ENCODE peak calls at places on chromosomes 7 and 10, in seven cellular contexts. P is CD4-positive, alpha-beta memory T cell; S is lower lobe of right lung; U is PC-9; E is CD4-positive, CD25-positive, alpha-beta regulatory T cell; F is fibroblast of pulmonary artery; A is A549. D is an unnamed sample.

GRCh38 chr10:44068716-44069482 is 316.0 kb downstream of the CXCL12 start:
- DNase-seq in P (no peak), S (no peak), U (no peak), E (no peak), F (peak), A (no peak), D (no peak)

GRCh38 chr7:108263364-108263951 is 133.3 kb upstream of the LAMB4 start:
- DNase-seq in P (no peak), S (no peak), U (no peak), E (no peak), F (no peak), A (no peak), D (no peak)

GRCh38 chr10:104802941-104803340 is 161.9 kb downstream of the SORCS3 start:
- DNase-seq in P (no peak), S (no peak), U (no peak), E (no peak), F (no peak), A (no peak), D (no peak)

GRCh38 chr7:105975770-105976428 is 12.8 kb downstream of the CDHR3 start:
- DNase-seq in P (no peak), S (no peak), U (no peak), E (no peak), F (no peak), A (no peak), D (no peak)

GRCh38 chr10:104309980-104310978 is 28.0 kb downstream of the ITPRIP start:
- DNase-seq in P (no peak), S (no peak), U (no peak), E (no peak), F (peak), A (no peak), D (peak)

GRCh38 chr7:24290004-24290641 is 6.1 kb downstream of the NPY start:
- DNase-seq in P (peak), S (no peak), U (peak), E (peak), F (peak), A (peak), D (no peak)

GRCh38 chr10:118035358-118036031 is 11.2 kb downstream of the RAB11FIP2 start:
- DNase-seq in P (no peak), S (no peak), U (no peak), E (no peak), F (peak), A (no peak), D (no peak)

GRCh38 chr7:44195901-44196300 is 4.9 kb upstream of the YKT6 start:
- DNase-seq in P (no peak), S (no peak), U (no peak), E (no peak), F (no peak), A (no peak), D (no peak)

GRCh38 chr7:77702451-77703219 is 6.4 kb downstream of the RSBN1L start:
- DNase-seq in P (no peak), S (no peak), U (no peak), E (no peak), F (no peak), A (no peak), D (no peak)

GRCh38 chr10:110671788-110672579 is 27.8 kb downstream of the RBM20 start:
- DNase-seq in P (peak), S (peak), U (peak), E (peak), F (peak), A (peak), D (peak)

GRCh38 chr10:27998178-27998953 is 513 bp downstream of the ODAD2 start:
- DNase-seq in P (peak), S (peak), U (no peak), E (peak), F (no peak), A (peak), D (peak)

GRCh38 chr10:596725-597345 is 92.6 kb downstream of the DIP2C start:
- DNase-seq in P (no peak), S (no peak), U (no peak), E (no peak), F (no peak), A (no peak), D (no peak)

GRCh38 chr10:33335800-33336605 is 1.5 kb upstream of the NRP1 start:
- DNase-seq in P (no peak), S (peak), U (peak), E (no peak), F (peak), A (peak), D (peak)

GRCh38 chr7:88206235-88206634 is 13.6 kb downstream of the SRI start:
- DNase-seq in P (no peak), S (no peak), U (no peak), E (no peak), F (no peak), A (no peak), D (no peak)

GRCh38 chr10:60041489-60042133 is 135.3 kb upstream of the CCDC6 start:
- DNase-seq in P (no peak), S (no peak), U (no peak), E (no peak), F (no peak), A (no peak), D (no peak)

GRCh38 chr7:514651-515598 is 4.7 kb downstream of the PDGFA start:
- DNase-seq in P (no peak), S (no peak), U (no peak), E (no peak), F (no peak), A (no peak), D (no peak)

GRCh38 chr10:126351021-126351420 is 37.3 kb downstream of the ADAM12 start:
- DNase-seq in P (no peak), S (no peak), U (no peak), E (no peak), F (no peak), A (no peak), D (no peak)

GRCh38 chr10:69901623-69902505 is 100.2 kb downstream of the COL13A1 start:
- DNase-seq in P (no peak), S (peak), U (peak), E (no peak), F (peak), A (peak), D (no peak)

GRCh38 chr10:24370877-24371276 is 161.9 kb downstream of the KIAA1217 start:
- DNase-seq in P (no peak), S (no peak), U (no peak), E (no peak), F (no peak), A (no peak), D (no peak)

GRCh38 chr10:128058106-128058745 is 68.0 kb downstream of the MKI67 start:
- DNase-seq in P (no peak), S (no peak), U (no peak), E (no peak), F (no peak), A (no peak), D (no peak)

GRCh38 chr7:107051376-107051775 is 6.9 kb downstream of the PRKAR2B start:
- DNase-seq in P (no peak), S (no peak), U (no peak), E (no peak), F (no peak), A (no peak), D (no peak)

GRCh38 chr10:23095404-23095965 is at the start of gene MSRB2:
- DNase-seq in P (peak), S (peak), U (peak), E (peak), F (peak), A (peak), D (peak)

GRCh38 chr10:84537447-84537931 is 209.1 kb downstream of the CCSER2 start:
- DNase-seq in P (peak), S (peak), U (peak), E (peak), F (peak), A (peak), D (peak)

GRCh38 chr10:102644066-102644645 is at the start of gene TRIM8:
- DNase-seq in P (peak), S (peak), U (no peak), E (peak), F (peak), A (peak), D (no peak)

GRCh38 chr10:130432271-130432670 is 296.1 kb downstream of the GLRX3 start:
- DNase-seq in P (no peak), S (no peak), U (no peak), E (no peak), F (no peak), A (no peak), D (no peak)

GRCh38 chr10:117003336-117003735 is 1.7 kb downstream of the SHTN1 start:
- DNase-seq in P (no peak), S (no peak), U (no peak), E (no peak), F (no peak), A (no peak), D (no peak)

GRCh38 chr7:32298403-32299132 is 191.6 kb downstream of the LSM5 start:
- DNase-seq in P (no peak), S (no peak), U (no peak), E (no peak), F (no peak), A (no peak), D (peak)

GRCh38 chr7:131007439-131008330 is 273.7 kb upstream of the KLF14 start:
- DNase-seq in P (peak), S (peak), U (peak), E (peak), F (peak), A (peak), D (peak)
- H3K4me3 ChIP-seq in P (no peak), S (no peak), U (no peak), E (peak), F (no peak), A (no peak), D (no peak)

DNA sequence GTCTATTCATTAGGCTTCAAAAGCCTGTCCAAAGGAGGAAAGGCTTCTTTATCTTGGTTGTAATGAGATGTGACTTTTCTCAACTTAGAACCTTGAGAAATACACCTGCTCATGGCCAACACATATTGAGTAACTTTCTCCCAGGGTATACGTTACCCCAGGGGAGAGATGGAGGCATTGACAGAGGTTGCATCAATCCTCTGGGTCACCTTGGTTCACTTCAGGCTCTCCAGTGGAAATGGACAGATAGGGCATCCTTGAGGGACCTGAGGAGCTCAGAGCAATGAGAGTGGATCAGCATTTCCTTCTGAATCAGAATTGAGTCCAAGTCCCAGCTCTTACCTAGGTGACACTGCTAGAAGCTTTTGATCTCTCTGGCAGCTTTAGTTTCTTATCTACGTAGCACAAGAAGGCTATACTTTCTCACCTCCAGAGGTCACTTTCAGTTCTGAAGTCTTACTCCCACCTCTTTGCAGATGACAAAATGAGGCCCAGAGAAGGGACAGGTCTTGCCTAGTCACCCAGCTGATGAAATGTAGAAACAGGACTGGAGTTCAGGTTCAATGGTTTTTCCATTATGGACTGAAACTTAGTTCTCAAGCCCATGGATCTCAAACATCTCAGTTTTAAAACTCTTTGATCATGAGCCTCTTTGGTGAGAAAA is 35.2 kb downstream of the PANK1 start:
- DNase-seq in P (peak), S (no peak), U (no peak), E (no peak), F (no peak), A (no peak), D (no peak)
- H3K4me3 ChIP-seq in P (no peak), S (no peak), U (no peak), E (no peak), F (no peak), A (no peak), D (no peak)

GRCh38 chr10:88385601-88386203 is 197.4 kb downstream of the RNLS start:
- DNase-seq in P (peak), S (peak), U (peak), E (peak), F (no peak), A (peak), D (peak)
- H3K4me3 ChIP-seq in P (peak), S (no peak), U (peak), E (peak), F (no peak), A (peak), D (no peak)

DNA sequence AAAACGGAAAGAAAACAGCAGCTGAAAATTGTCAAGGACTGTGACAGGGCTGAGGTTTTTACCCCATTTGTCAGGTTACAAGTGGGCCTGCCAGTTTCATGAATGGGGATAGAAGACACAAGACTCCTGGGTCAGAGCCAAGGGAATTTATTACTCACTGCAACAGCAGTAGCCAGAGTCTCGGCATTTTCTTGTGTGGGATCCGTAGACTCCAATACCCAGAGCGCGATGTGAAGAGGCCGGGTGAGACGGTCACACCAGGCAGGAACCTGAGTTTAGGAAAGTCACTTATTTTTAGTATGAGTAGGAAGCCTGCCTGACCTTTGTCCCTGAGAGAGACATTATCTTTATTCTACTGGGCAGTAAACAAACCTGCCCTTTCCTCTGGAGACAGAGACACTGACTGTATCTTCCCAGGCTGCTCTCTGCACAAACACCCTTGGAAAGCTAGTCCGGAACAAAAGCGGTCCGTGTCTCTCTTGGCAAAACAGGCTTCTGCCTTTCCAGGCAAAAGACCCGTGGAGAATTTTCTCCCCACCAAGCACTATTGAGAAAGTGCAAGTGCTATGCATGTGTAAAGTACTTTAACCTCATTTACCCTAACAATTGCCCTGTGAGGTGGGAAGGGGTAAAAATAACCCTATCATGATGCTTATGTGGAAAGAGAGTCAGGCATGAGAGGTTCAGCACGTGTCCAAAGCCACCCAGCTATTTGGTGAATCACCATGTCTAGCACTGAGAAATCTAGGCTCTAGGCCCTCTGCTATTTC is 58.4 kb downstream of the JCAD start:
- DNase-seq in P (no peak), S (no peak), U (peak), E (no peak), F (peak), A (no peak), D (no peak)
- H3K4me3 ChIP-seq in P (no peak), S (no peak), U (no peak), E (no peak), F (no peak), A (no peak), D (no peak)

DNA sequence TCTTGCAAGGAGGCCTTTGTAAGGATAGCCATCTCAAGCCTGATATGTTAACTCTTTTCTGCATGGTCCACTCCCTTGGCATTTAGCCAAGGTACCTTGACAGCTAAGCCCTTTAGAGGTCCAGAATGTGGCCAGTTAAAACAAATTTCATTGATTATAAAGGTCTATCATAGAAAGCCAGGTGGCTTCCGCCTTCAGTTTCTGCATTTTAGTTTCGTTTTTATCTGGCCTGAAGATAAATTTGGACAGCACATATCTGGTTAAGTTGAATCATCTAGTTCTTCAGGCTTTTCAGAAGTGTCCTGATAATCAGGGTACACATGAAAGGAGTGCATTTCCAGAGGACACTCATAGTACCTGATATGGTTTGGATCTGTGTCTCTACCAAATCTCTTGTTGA is 30.7 kb downstream of the ANKIB1 start:
- DNase-seq in P (no peak), S (no peak), U (no peak), E (no peak), F (no peak), A (no peak), D (no peak)
- H3K4me3 ChIP-seq in P (no peak), S (no peak), U (no peak), E (peak), F (no peak), A (no peak), D (no peak)

GRCh38 chr7:101015626-101016025 is 4.3 kb upstream of the MUC17 start:
- DNase-seq in P (no peak), S (no peak), U (no peak), E (no peak), F (no peak), A (no peak), D (no peak)

GRCh38 chr7:101017099-101017777 is 2.6 kb upstream of the MUC17 start:
- DNase-seq in P (peak), S (peak), U (peak), E (peak), F (peak), A (peak), D (peak)

GRCh38 chr7:101021703-101022102 is 1.8 kb downstream of the MUC17 start:
- DNase-seq in P (no peak), S (no peak), U (no peak), E (no peak), F (no peak), A (peak), D (no peak)

GRCh38 chr7:101020444-101020843 is 563 bp downstream of the MUC17 start:
- DNase-seq in P (no peak), S (no peak), U (no peak), E (no peak), F (no peak), A (no peak), D (no peak)

DNA sequence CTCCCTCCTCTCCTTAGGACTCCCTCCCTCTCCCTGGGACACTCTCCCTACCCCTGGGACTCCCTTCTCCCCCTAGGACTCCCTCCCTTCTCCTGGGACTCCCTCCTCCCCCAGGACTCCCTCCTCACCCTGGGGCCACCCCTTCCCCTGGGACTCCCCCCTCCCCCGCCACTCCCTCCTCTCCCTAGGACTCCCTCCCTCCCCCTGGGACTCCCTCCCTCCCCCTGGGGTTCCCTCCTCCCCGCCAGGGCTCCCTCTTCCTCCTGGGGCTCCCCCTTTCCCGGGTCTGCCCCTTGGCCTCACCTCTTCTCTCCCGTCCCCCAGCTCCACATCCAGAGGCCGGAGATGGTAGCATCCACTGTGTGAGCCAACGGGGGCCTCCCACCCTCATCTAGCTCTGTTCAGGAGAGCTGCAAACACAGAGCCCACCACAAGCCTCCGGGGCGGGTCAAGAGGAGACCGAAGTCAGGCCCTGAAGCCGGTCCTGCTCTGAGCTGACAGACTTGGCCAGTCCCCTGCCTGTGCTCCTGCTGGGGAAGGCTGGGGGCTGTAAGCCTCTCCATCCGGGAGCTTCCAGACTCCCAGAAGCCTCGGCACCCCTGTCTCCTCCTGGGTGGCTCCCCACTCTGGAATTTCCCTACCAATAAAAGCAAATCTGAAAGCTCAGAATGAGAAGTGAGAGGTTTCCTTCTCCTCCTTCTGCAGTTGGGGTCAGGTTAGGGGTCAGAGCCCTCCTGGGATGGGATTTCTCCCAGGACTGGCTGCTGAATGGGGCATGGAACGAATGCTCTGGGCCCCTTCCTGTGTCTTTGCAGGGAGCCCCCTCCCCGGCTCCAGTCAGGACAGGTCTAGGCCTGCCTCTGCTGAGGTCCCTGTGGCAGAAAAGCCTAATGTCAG is 1.4 kb upstream of the MUC17 start:
- DNase-seq in P (no peak), S (no peak), U (no peak), E (no peak), F (no peak), A (peak), D (no peak)
- H3K4me3 ChIP-seq in P (no peak), S (no peak), U (no peak), E (no peak), F (no peak), A (no peak), D (no peak)

GRCh38 chr7:124033093-124033806 is 383 bp upstream of the TMEM229A start:
- DNase-seq in P (no peak), S (peak), U (no peak), E (no peak), F (peak), A (no peak), D (peak)
- H3K4me3 ChIP-seq in P (no peak), S (peak), U (no peak), E (no peak), F (peak), A (peak), D (peak)